ENCODE peak calls at places on chromosomes 13 and 19, in ten cellular contexts. G is HuH-7, L is posterior vena cava, U is stomach, E is T-cell, W is OCI-LY7, A is aorta, C is C1 segment of cervical spinal cord, O is neural progenitor cell, P is BJ. Q is an unnamed sample.

GRCh38 chr19:6987850-6988249 is 33.4 kb downstream of the MBD3L2B start:
- DNase-seq in G (no peak), L (no peak), U (no peak), E (no peak), W (no peak), A (no peak), C (no peak), O (no peak), P (no peak), Q (no peak)

GRCh38 chr19:10228925-10229324 is 2.2 kb downstream of the S1PR2 start:
- DNase-seq in G (peak), L (no peak), U (no peak), E (no peak), W (peak), A (no peak), C (no peak), O (peak), P (no peak), Q (peak)

GRCh38 chr19:10872551-10873107 is 1.3 kb downstream of the CARM1 start:
- DNase-seq in G (no peak), L (no peak), U (no peak), E (no peak), W (no peak), A (no peak), C (no peak), O (no peak), P (no peak), Q (peak)

GRCh38 chr13:95784891-95785290 is 108.0 kb downstream of the DNAJC3 start:
- DNase-seq in G (no peak), L (no peak), U (no peak), E (no peak), W (no peak), A (no peak), C (no peak), O (no peak), P (no peak), Q (no peak)

GRCh38 chr19:12789098-12789903 is 2.0 kb upstream of the JUNB start:
- DNase-seq in G (peak), L (no peak), U (no peak), E (no peak), W (no peak), A (no peak), C (no peak), O (peak), P (no peak), Q (no peak)

GRCh38 chr19:3618144-3618810 is 8.3 kb downstream of the CACTIN start:
- DNase-seq in G (peak), L (peak), U (peak), E (no peak), W (peak), A (peak), C (no peak), O (peak), P (no peak), Q (peak)

GRCh38 chr13:49503951-49504350 is 8.2 kb downstream of the PHF11 start:
- DNase-seq in G (no peak), L (no peak), U (no peak), E (no peak), W (no peak), A (no peak), C (no peak), O (no peak), P (no peak), Q (no peak)

GRCh38 chr19:1027020-1027952 is 878 bp downstream of the CNN2 start:
- DNase-seq in G (no peak), L (no peak), U (no peak), E (no peak), W (peak), A (no peak), C (no peak), O (peak), P (no peak), Q (peak)

GRCh38 chr19:50414850-50415660 is 3.7 kb upstream of the SPIB start:
- DNase-seq in G (peak), L (peak), U (peak), E (peak), W (peak), A (peak), C (peak), O (peak), P (no peak), Q (peak)

GRCh38 chr13:34356686-34357434 is 538.9 kb downstream of the RFC3 start:
- DNase-seq in G (no peak), L (no peak), U (no peak), E (no peak), W (no peak), A (no peak), C (no peak), O (no peak), P (no peak), Q (no peak)

GRCh38 chr19:32652893-32653625 is 21.9 kb downstream of the ANKRD27 start:
- DNase-seq in G (no peak), L (no peak), U (peak), E (no peak), W (no peak), A (peak), C (peak), O (no peak), P (no peak), Q (no peak)

GRCh38 chr13:80082396-80083096 is 258.4 kb downstream of the SPRY2 start:
- DNase-seq in G (no peak), L (no peak), U (no peak), E (no peak), W (no peak), A (no peak), C (peak), O (no peak), P (peak), Q (no peak)

GRCh38 chr19:4069331-4069959 is 2.7 kb upstream of the ZBTB7A start:
- DNase-seq in G (no peak), L (no peak), U (no peak), E (peak), W (peak), A (peak), C (no peak), O (no peak), P (no peak), Q (peak)

GRCh38 chr13:48892311-48892710 is 83.4 kb upstream of the FNDC3A start:
- DNase-seq in G (no peak), L (no peak), U (no peak), E (no peak), W (no peak), A (no peak), C (no peak), O (no peak), P (peak), Q (no peak)

GRCh38 chr13:99796175-99796819 is 175.3 kb downstream of the ZIC5 start:
- DNase-seq in G (no peak), L (no peak), U (no peak), E (no peak), W (peak), A (no peak), C (no peak), O (peak), P (no peak), Q (peak)

GRCh38 chr13:33931397-33931987 is 113.5 kb downstream of the RFC3 start:
- DNase-seq in G (peak), L (no peak), U (no peak), E (no peak), W (peak), A (no peak), C (no peak), O (peak), P (no peak), Q (peak)

GRCh38 chr19:46724468-46724867 is 7.6 kb upstream of the PRKD2 start:
- DNase-seq in G (no peak), L (no peak), U (no peak), E (no peak), W (no peak), A (no peak), C (no peak), O (no peak), P (no peak), Q (no peak)

GRCh38 chr19:42053037-42053935 is 16.7 kb downstream of the GRIK5 start:
- DNase-seq in G (no peak), L (no peak), U (no peak), E (no peak), W (no peak), A (no peak), C (no peak), O (no peak), P (no peak), Q (no peak)

GRCh38 chr13:45863716-45864590 is 12.4 kb upstream of the SIAH3 start:
- DNase-seq in G (no peak), L (no peak), U (no peak), E (no peak), W (no peak), A (no peak), C (no peak), O (peak), P (no peak), Q (no peak)

GRCh38 chr19:2575734-2576481 is 100.0 kb downstream of the GADD45B start:
- DNase-seq in G (peak), L (peak), U (peak), E (no peak), W (no peak), A (peak), C (no peak), O (no peak), P (no peak), Q (no peak)

GRCh38 chr13:29294869-29295268 is 300.6 kb downstream of the SLC7A1 start:
- DNase-seq in G (no peak), L (no peak), U (no peak), E (no peak), W (no peak), A (no peak), C (no peak), O (no peak), P (no peak), Q (no peak)

GRCh38 chr13:79989251-79989661 is 351.7 kb downstream of the SPRY2 start:
- DNase-seq in G (no peak), L (no peak), U (no peak), E (no peak), W (no peak), A (no peak), C (no peak), O (no peak), P (peak), Q (no peak)

GRCh38 chr19:3798137-3798536 is 12.0 kb upstream of the MATK start:
- DNase-seq in G (no peak), L (no peak), U (no peak), E (peak), W (no peak), A (no peak), C (no peak), O (no peak), P (no peak), Q (peak)

GRCh38 chr13:71758823-71759222 is 108.2 kb downstream of the DACH1 start:
- DNase-seq in G (no peak), L (no peak), U (no peak), E (no peak), W (no peak), A (no peak), C (no peak), O (no peak), P (no peak), Q (no peak)

GRCh38 chr13:113537205-113537604 is 46.7 kb upstream of the DCUN1D2 start:
- DNase-seq in G (no peak), L (peak), U (no peak), E (no peak), W (no peak), A (peak), C (no peak), O (no peak), P (no peak), Q (no peak)